ENCODE peak calls at places on chromosomes 16 and 17, in seven cellular contexts. J is BJ, L is DND-41, O is GM23338, W is cardiac fibroblast, R is HepG2, S is coronary artery. T is an unnamed sample.

GRCh38 chr16:2516391-2517240 is 2.9 kb downstream of the ATP6V0C start:
- DNase-seq in L (no peak), W (no peak), R (no peak), O (no peak), S (no peak), J (no peak), T (no peak)

GRCh38 chr16:22186517-22186916 is 19.6 kb upstream of the EEF2K start:
- DNase-seq in W (no peak), J (no peak), L (no peak), R (no peak), O (peak; percentile 85), S (no peak), T (no peak)

GRCh38 chr16:68275611-68276191 is 11.4 kb downstream of the SLC7A6 start:
- DNase-seq in W (no peak), R (peak; percentile 35), O (no peak), J (no peak), S (no peak), L (peak; percentile 86), T (no peak)

GRCh38 chr17:77555741-77556291 is 402.7 kb upstream of the TNRC6C start:
- DNase-seq in S (no peak), R (no peak), W (peak; percentile 9), O (no peak), L (peak; percentile 35), J (no peak), T (no peak)

GRCh38 chr17:33594000-33594399 is 300.9 kb upstream of the ASIC2 start:
- DNase-seq in L (no peak), J (no peak), W (no peak), S (no peak), R (no peak), O (no peak), T (no peak)

GRCh38 chr17:58329035-58329807 is 626 bp upstream of the TSPOAP1 start:
- DNase-seq in L (peak; percentile 93), R (peak; percentile 38), W (no peak), O (peak; percentile 77), S (no peak), J (no peak), T (no peak)

GRCh38 chr17:67239597-67239996 is 5.4 kb downstream of the HELZ start:
- DNase-seq in O (no peak), R (no peak), J (no peak), L (no peak), S (no peak), W (peak; percentile 57), T (no peak)

GRCh38 chr17:72380120-72380519 is 259.3 kb downstream of the SOX9 start:
- DNase-seq in O (no peak), R (no peak), S (no peak), L (no peak), J (no peak), W (no peak), T (no peak)

GRCh38 chr17:69857412-69857835 is 217.6 kb upstream of the KCNJ16 start:
- DNase-seq in W (peak; percentile 93), J (peak; percentile 80), S (no peak), O (no peak), L (no peak), R (no peak), T (no peak)

GRCh38 chr16:49850558-49851467 is 5.1 kb downstream of the ZNF423 start:
- DNase-seq in R (no peak), O (no peak), S (no peak), L (no peak), J (no peak), W (no peak), T (no peak)

GRCh38 chr17:42214156-42214555 is 19.9 kb upstream of the GHDC start:
- DNase-seq in O (no peak), W (no peak), L (no peak), R (no peak), S (no peak), J (no peak), T (no peak)

GRCh38 chr16:51237861-51238378 is 86.8 kb upstream of the SALL1 start:
- DNase-seq in S (no peak), R (peak; percentile 43), L (no peak), W (no peak), J (no peak), O (no peak), T (no peak)

GRCh38 chr17:41785091-41785875 is 1.2 kb downstream of the JUP start:
- DNase-seq in O (peak; percentile 96), W (no peak), S (no peak), J (no peak), R (no peak), L (no peak), T (no peak)

GRCh38 chr16:67100569-67101300 is 9.0 kb upstream of the PHAF1 start:
- DNase-seq in W (peak; percentile 51), J (no peak), O (peak; percentile 54), L (no peak), R (no peak), S (no peak), T (no peak)

GRCh38 chr16:52320930-52321439 is 226.0 kb downstream of the TOX3 start:
- DNase-seq in J (no peak), W (no peak), L (no peak), S (no peak), R (no peak), O (no peak), T (no peak)

GRCh38 chr16:383326-384020 is 1.7 kb upstream of the PGAP6 start:
- DNase-seq in J (no peak), R (no peak), W (no peak), L (no peak), S (no peak), O (peak; percentile 90), T (no peak)

GRCh38 chr17:54901230-54901847 is 687 bp downstream of the TOM1L1 start:
- DNase-seq in R (peak; percentile 16), J (no peak), W (peak; percentile 66), L (no peak), O (peak; percentile 6), S (no peak), T (no peak)

GRCh38 chr16:14955546-14956231 is 18.4 kb downstream of the NPIPA1 start:
- DNase-seq in L (no peak), O (no peak), R (no peak), J (no peak), S (no peak), W (no peak), T (no peak)

GRCh38 chr17:56029980-56030624 is 123.2 kb upstream of the ANKFN1 start:
- DNase-seq in W (no peak), J (no peak), S (no peak), O (no peak), L (no peak), R (no peak), T (no peak)

GRCh38 chr17:9646556-9646905 is 1.2 kb downstream of the USP43 start:
- DNase-seq in J (no peak), R (no peak), O (peak; percentile 25), W (no peak), S (no peak), L (no peak), T (no peak)

GRCh38 chr16:49750341-49751011 is 105.4 kb downstream of the ZNF423 start:
- DNase-seq in W (peak; percentile 39), O (no peak), S (no peak), R (no peak), L (no peak), J (no peak), T (no peak)

GRCh38 chr17:10798332-10798749 is 5.6 kb downstream of the TMEM238L start:
- DNase-seq in O (no peak), R (no peak), S (no peak), W (no peak), J (no peak), L (no peak), T (no peak)

GRCh38 chr16:89315791-89316581 is 98.5 kb downstream of the ZNF778 start:
- DNase-seq in J (no peak), R (peak; percentile 29), S (no peak), L (peak; percentile 79), O (no peak), W (peak; percentile 89), T (no peak)

GRCh38 chr16:14419817-14420216 is 210.2 kb downstream of the PARN start:
- DNase-seq in W (no peak), O (no peak), J (no peak), R (no peak), S (no peak), L (no peak), T (no peak)

GRCh38 chr17:5584971-5585794 is 874 bp upstream of the NLRP1 start:
- DNase-seq in R (no peak), J (peak; percentile 69), O (peak; percentile 23), S (no peak), L (no peak), W (peak; percentile 77), T (peak; percentile 79)

GRCh38 chr16:23296994-23297393 is 5.1 kb upstream of the SCNN1B start:
- DNase-seq in W (no peak), O (peak; percentile 79), J (no peak), S (no peak), L (peak; percentile 17), R (peak; percentile 24), T (no peak)
- TF ChIP-seq CTCF in W (no peak), O (peak; percentile 72), J (no peak), S (no peak), L (peak; percentile 56), R (peak; percentile 61), T (no peak)

DNA sequence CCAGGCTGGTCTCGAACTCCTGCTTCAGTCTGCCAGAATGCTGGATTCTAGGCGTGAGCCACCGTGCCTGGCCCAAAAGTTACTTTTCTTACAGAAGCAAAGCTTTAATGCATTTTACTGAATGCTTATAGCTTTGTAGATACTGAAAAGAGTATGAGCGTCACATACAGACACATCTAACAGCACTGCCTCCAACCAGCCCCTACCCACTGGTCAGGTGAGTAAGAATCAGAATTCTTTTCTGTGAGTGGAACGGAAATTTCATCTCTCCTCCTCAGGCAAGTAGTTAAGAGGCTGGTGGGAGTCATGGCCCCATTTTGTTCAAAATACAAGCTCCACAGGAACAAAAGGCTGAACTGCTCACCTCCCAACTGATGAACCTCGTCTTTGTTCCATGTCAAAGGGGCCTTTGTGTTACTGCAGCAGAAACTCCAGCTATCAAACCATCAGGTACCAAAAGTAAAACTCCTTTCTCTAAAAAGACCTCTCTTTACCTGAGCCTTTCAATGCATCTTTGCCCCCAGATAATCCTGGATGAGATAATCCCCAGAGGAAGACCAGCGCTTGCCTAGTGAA is 92.4 kb upstream of the RPH3AL start:
- DNase-seq in O (no peak), S (no peak), R (peak; percentile 36), W (no peak), L (no peak), J (no peak), T (no peak)
- H3K4me3 ChIP-seq in O (no peak overlapping the region), S (no peak overlapping the region), R (no peak overlapping the region), W (no peak overlapping the region), L (no peak overlapping the region), J (no peak overlapping the region), T (no peak overlapping the region)

GRCh38 chr17:60315650-60316049 is 76.3 kb downstream of the USP32 start:
- DNase-seq in O (no peak), J (no peak), L (no peak), S (no peak), W (no peak), R (peak; percentile 29), T (no peak)
- TF ChIP-seq CTCF in O (peak; percentile 53), J (no peak), L (peak; percentile 21), S (no peak), W (peak; percentile 7), R (peak; percentile 56), T (no peak)

GRCh38 chr17:32007463-32008298 is 498 bp downstream of the LRRC37B start:
- DNase-seq in W (peak; percentile 33), L (peak; percentile 72), S (no peak), O (peak; percentile 66), J (no peak), R (no peak), T (no peak)

GRCh38 chr17:32010114-32010513 is 2.9 kb downstream of the LRRC37B start:
- DNase-seq in R (no peak), L (no peak), O (no peak), S (no peak), W (no peak), J (no peak), T (no peak)

GRCh38 chr17:32006957-32007462 is at the start of gene LRRC37B:
- DNase-seq in J (peak; percentile 16), S (peak; percentile 88), R (peak; percentile 68), L (peak; percentile 90), W (peak; percentile 80), O (peak; percentile 89), T (no peak)

GRCh38 chr17:32009262-32009542 is 2.0 kb downstream of the LRRC37B start:
- DNase-seq in O (no peak), S (no peak), W (no peak), L (no peak), J (no peak), R (no peak), T (no peak)
- H3K4me3 ChIP-seq in O (peak overlapping the region; percentile 98), S (peak overlapping the region; percentile 93), W (no peak overlapping the region), L (peak overlapping the region; percentile 76), J (no peak overlapping the region), R (no peak overlapping the region), T (peak overlapping the region; percentile 68)